ENCODE peak calls at places on chromosomes 2 and 18, in five cellular contexts. N, H, K, O and A are unnamed samples.
A peak's percentile ranks its signal among the peaks of the same experiment; 100 is the strongest.

GRCh38 chr18:69081846-69082245 is 284.0 kb downstream of the CCDC102B start:
- DNase-seq in N (no peak), H (no peak), K (no peak), O (no peak), A (no peak)

GRCh38 chr2:240213226-240213475 is 72.7 kb upstream of the OTOS start:
- DNase-seq in H (no peak), O (no peak), N (no peak), K (no peak), A (no peak)

GRCh38 chr2:68369340-68369734 is 4.3 kb downstream of the PLEK start:
- DNase-seq in O (no peak), N (no peak), K (no peak), H (no peak), A (no peak)

GRCh38 chr2:149527998-149528775 is 59.4 kb downstream of the MMADHC start:
- DNase-seq in K (no peak), N (no peak), O (no peak), H (no peak), A (no peak)

GRCh38 chr2:10520154-10520553 is 72.0 kb upstream of the ODC1 start:
- DNase-seq in N (no peak), H (no peak), O (no peak), K (no peak), A (no peak)

GRCh38 chr2:165665614-165666013 is 128.4 kb downstream of the GALNT3 start:
- DNase-seq in K (no peak), O (no peak), N (no peak), H (no peak), A (no peak)

GRCh38 chr2:36178384-36178783 is 177.2 kb upstream of the CRIM1 start:
- DNase-seq in K (no peak), N (no peak), H (no peak), O (no peak), A (no peak)

GRCh38 chr2:226652983-226653765 is 146.4 kb downstream of the IRS1 start:
- DNase-seq in H (no peak), K (no peak), O (peak; percentile 26), N (no peak), A (no peak)

GRCh38 chr2:46297546-46298271 is 502 bp downstream of the EPAS1 start:
- DNase-seq in N (peak; percentile 93), H (peak; percentile 59), K (peak; percentile 64), O (peak; percentile 68), A (peak; percentile 32)

GRCh38 chr2:47558116-47559078 is 155.4 kb downstream of the MSH2 start:
- DNase-seq in K (no peak), H (no peak), N (no peak), O (no peak), A (no peak)

GRCh38 chr18:62372156-62372555 is 47.0 kb downstream of the TNFRSF11A start:
- DNase-seq in K (peak; percentile 37), O (no peak), H (no peak), N (no peak), A (no peak)

GRCh38 chr2:169775765-169776482 is 22.7 kb upstream of the SSB start:
- DNase-seq in O (peak; percentile 16), K (no peak), N (no peak), H (no peak), A (no peak)

GRCh38 chr2:108594132-108594981 is 60.1 kb downstream of the LIMS1 start:
- DNase-seq in H (no peak), O (peak; percentile 83), N (no peak), K (no peak), A (no peak)

GRCh38 chr2:127572841-127573240 is 37.4 kb downstream of the MYO7B start:
- DNase-seq in N (no peak), K (no peak), H (no peak), O (no peak), A (no peak)